ENCODE peak calls at places on chromosomes 11 and 22, in eight cellular contexts. L is suprapubic skin, E is A549, J is colonic mucosa, G is fibroblast of lung, X is uterus, B is GM10248, Y is tibial nerve. T is an unnamed sample.

GRCh38 chr11:110867951-110868350 is 155.7 kb upstream of the ARHGAP20 start:
- DNase-seq in Y (no peak), J (no peak), G (no peak), L (no peak), E (no peak), X (no peak), B (no peak), T (no peak)

GRCh38 chr11:117486059-117486458 is 158.4 kb downstream of the CEP164 start:
- DNase-seq in J (no peak), B (no peak), G (no peak), X (no peak), E (no peak), Y (no peak), L (no peak), T (no peak)

GRCh38 chr22:46738642-46738960 is 549 bp upstream of the CERK start:
- DNase-seq in L (no peak), B (no peak), J (no peak), X (no peak), Y (no peak), E (no peak), G (no peak), T (no peak)

GRCh38 chr11:36371161-36371560 is 75.1 kb downstream of the PRR5L start:
- DNase-seq in B (no peak), E (no peak), J (no peak), G (no peak), Y (no peak), X (no peak), L (no peak), T (no peak)

GRCh38 chr11:37509471-37509870 is 911.4 kb upstream of the RAG2 start:
- DNase-seq in G (no peak), L (no peak), Y (no peak), B (no peak), E (no peak), X (no peak), J (no peak), T (no peak)

GRCh38 chr11:30049214-30049613 is 32.4 kb upstream of the KCNA4 start:
- DNase-seq in J (no peak), G (no peak), X (no peak), B (no peak), E (no peak), L (no peak), Y (no peak), T (no peak)

GRCh38 chr11:94708642-94709041 is 59.5 kb upstream of the AMOTL1 start:
- DNase-seq in B (no peak), Y (no peak), G (no peak), E (no peak), J (no peak), L (no peak), X (no peak), T (no peak)

GRCh38 chr11:126318642-126319373 is 14.9 kb downstream of the DCPS start:
- DNase-seq in E (no peak), X (peak), L (no peak), G (peak), J (no peak), Y (peak), B (peak), T (no peak)

GRCh38 chr11:91880660-91881059 is 344.0 kb upstream of the FAT3 start:
- DNase-seq in E (no peak), X (no peak), L (no peak), Y (no peak), J (no peak), B (no peak), G (no peak), T (no peak)

GRCh38 chr22:46748948-46749681 is 11.1 kb upstream of the CERK start:
- DNase-seq in J (no peak), X (no peak), L (no peak), B (no peak), Y (no peak), E (no peak), G (peak), T (no peak)

GRCh38 chr11:74256370-74257133 is 54.9 kb downstream of the P4HA3 start:
- DNase-seq in G (no peak), L (no peak), X (no peak), Y (no peak), B (no peak), J (no peak), E (no peak), T (no peak)

GRCh38 chr11:67492069-67492727 is 9.4 kb downstream of the AIP start:
- DNase-seq in J (no peak), X (no peak), B (no peak), L (no peak), G (no peak), E (no peak), Y (no peak), T (no peak)

GRCh38 chr22:43592470-43592869 is 180.7 kb downstream of the MPPED1 start:
- DNase-seq in G (no peak), X (no peak), Y (no peak), J (no peak), B (no peak), E (no peak), L (no peak), T (no peak)
- TF ChIP-seq CTCF in G (peak), X (no peak), Y (no peak), J (no peak), B (no peak), E (no peak), L (no peak), T (peak)

GRCh38 chr22:31179345-31179744 is 19.4 kb downstream of the RNF185 start:
- DNase-seq in L (peak), G (peak), B (no peak), E (no peak), Y (no peak), J (peak), X (no peak), T (no peak)
- TF ChIP-seq CTCF in L (no peak), G (no peak), B (no peak), E (no peak), Y (no peak), J (no peak), X (no peak), T (no peak)

DNA sequence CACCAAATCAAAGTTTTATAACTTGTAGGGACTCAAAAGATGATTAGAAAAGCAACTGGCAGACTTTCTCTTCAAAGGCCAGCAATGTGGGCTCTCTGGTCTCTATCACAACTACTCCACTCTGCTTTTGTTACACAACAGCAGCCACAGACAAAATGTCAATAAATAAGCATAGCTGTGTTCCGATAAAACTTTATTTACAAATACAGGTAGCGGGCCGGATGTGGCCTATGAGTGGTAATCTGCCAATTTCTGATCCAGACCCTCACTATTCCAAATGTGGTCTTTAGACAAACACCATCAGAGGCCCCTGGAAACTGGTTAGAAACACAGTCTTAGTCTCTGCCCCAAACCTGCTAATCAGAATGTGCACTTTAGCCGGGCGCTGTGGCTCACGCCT is 8.2 kb downstream of the TPST2 start:
- DNase-seq in G (no peak), E (no peak), X (no peak), L (no peak), B (no peak), Y (no peak), J (no peak), T (no peak)
- TF ChIP-seq CTCF in G (no peak), E (no peak), X (no peak), L (no peak), B (no peak), Y (no peak), J (no peak), T (no peak)

GRCh38 chr11:61555051-61555969 is 25.6 kb downstream of the SYT7 start:
- DNase-seq in J (no peak), G (no peak), X (no peak), Y (no peak), L (no peak), E (peak), B (no peak), T (no peak)
- TF ChIP-seq CTCF in J (no peak), G (peak), X (no peak), Y (no peak), L (no peak), E (no peak), B (no peak), T (peak)

GRCh38 chr11:81237139-81237538 is 1496.5 kb downstream of the FAM181B start:
- DNase-seq in J (peak), B (no peak), X (no peak), Y (peak), L (no peak), G (peak), E (no peak), T (no peak)
- TF ChIP-seq CTCF in J (peak), B (peak), X (no peak), Y (peak), L (peak), G (peak), E (peak), T (peak)

GRCh38 chr11:47846998-47847397 is 1.2 kb downstream of the NUP160 start:
- DNase-seq in Y (no peak), L (no peak), G (no peak), B (no peak), E (no peak), X (no peak), J (no peak), T (no peak)

GRCh38 chr11:47847537-47847891 is 636 bp downstream of the NUP160 start:
- DNase-seq in X (no peak), G (no peak), E (no peak), J (no peak), L (no peak), B (no peak), Y (no peak), T (no peak)

GRCh38 chr11:47848636-47849155 is 546 bp upstream of the NUP160 start:
- DNase-seq in L (no peak), X (no peak), B (peak), E (no peak), G (no peak), J (no peak), Y (no peak), T (no peak)

GRCh38 chr11:47850337-47850736 is 2.2 kb upstream of the NUP160 start:
- DNase-seq in B (peak), E (no peak), L (no peak), G (no peak), X (no peak), Y (no peak), J (no peak), T (no peak)

GRCh38 chr11:47847892-47848635 is at the start of gene NUP160:
- DNase-seq in J (peak), E (peak), B (peak), Y (peak), X (peak), G (peak), L (peak), T (peak)
- TF ChIP-seq CTCF in J (no peak), E (no peak), B (no peak), Y (no peak), X (no peak), G (no peak), L (no peak), T (no peak)

DNA sequence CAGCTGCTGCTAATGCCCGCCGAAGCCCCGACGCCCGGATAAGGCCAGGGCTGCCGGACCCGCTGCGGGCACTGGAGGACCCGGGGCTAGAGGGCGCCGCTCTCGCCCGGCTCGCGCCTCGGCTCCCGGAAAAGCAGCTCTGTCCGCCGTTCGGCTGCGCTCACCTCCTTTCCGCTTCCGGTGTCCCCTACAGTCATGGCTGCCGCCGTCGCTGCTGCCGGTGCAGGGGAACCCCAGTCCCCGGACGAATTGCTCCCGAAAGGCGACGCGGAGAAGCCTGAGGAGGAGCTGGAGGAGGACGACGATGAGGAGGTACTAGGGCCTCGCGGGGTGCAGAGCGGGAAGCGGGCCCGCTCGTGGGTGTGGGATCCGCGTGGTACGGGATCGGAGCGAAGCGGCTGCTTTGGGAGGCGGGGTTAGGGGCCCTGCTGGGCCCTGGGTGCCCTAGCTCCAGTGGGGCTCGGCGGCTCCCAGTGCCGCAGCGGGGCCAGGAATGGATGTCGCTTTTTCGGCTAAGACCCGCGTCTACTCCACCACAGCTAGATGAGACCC is at the start of gene TOMM22:
- DNase-seq in E (peak), Y (peak), J (peak), L (peak), B (peak), X (peak), G (peak), T (peak)
- TF ChIP-seq CTCF in E (peak), Y (peak), J (peak), L (no peak), B (peak), X (peak), G (peak), T (peak)

GRCh38 chr11:13834463-13834862 is 128.1 kb upstream of the SPON1 start:
- DNase-seq in G (no peak), E (no peak), J (no peak), B (peak), Y (no peak), X (no peak), L (no peak), T (no peak)
- TF ChIP-seq CTCF in G (peak), E (no peak), J (no peak), B (peak), Y (peak), X (no peak), L (no peak), T (peak)